ENCODE peak calls at places on chromosomes 6 and 20, in five cellular contexts. W is epithelial cell of esophagus, J is neural crest cell, S is WTC11, L is upper lobe of left lung. Z is an unnamed sample.

GRCh38 chr20:5691918-5692618 is 58.1 kb upstream of the SHLD1 start:
- DNase-seq in W (no peak), J (no peak), S (no peak), L (no peak), Z (no peak)

GRCh38 chr6:19723533-19723932 is 113.6 kb upstream of the ID4 start:
- DNase-seq in W (peak), J (no peak), S (no peak), L (no peak), Z (no peak)

GRCh38 chr6:160919713-160920112 is 71.9 kb upstream of the MAP3K4 start:
- DNase-seq in W (peak), J (no peak), S (no peak), L (peak), Z (no peak)

GRCh38 chr20:62219101-62219991 is 732 bp downstream of the HRH3 start:
- DNase-seq in W (no peak), J (no peak), S (peak), L (no peak), Z (no peak)

GRCh38 chr6:47083586-47084047 is 41.5 kb upstream of the ADGRF1 start:
- DNase-seq in W (peak), J (no peak), S (no peak), L (peak), Z (no peak)

GRCh38 chr6:166341915-166342292 is 441 bp downstream of the SFT2D1 start:
- DNase-seq in W (peak), J (no peak), S (no peak), L (no peak), Z (no peak)

GRCh38 chr6:36817176-36817817 is 21.9 kb downstream of the CPNE5 start:
- DNase-seq in W (no peak), J (no peak), S (no peak), L (no peak), Z (no peak)

GRCh38 chr6:156963712-156964700 is 186.8 kb downstream of the ARID1B start:
- DNase-seq in W (peak), J (no peak), S (no peak), L (peak), Z (no peak)

GRCh38 chr6:11093591-11094410 is at the start of gene SMIM13:
- DNase-seq in W (peak), J (peak), S (peak), L (peak), Z (peak)
- TF ChIP-seq CTCF in W (peak), J (peak), S (peak), L (peak), Z (peak)

GRCh38 chr20:57459278-57459677 is 65.7 kb downstream of the CTCFL start:
- DNase-seq in W (no peak), J (no peak), S (no peak), L (no peak), Z (no peak)

GRCh38 chr20:57457243-57457761 is 66.1 kb downstream of the RBM38 start:
- DNase-seq in W (no peak), J (no peak), S (no peak), L (no peak), Z (no peak)

GRCh38 chr20:57460781-57461465 is 64.0 kb downstream of the CTCFL start:
- DNase-seq in W (no peak), J (no peak), S (no peak), L (no peak), Z (no peak)

GRCh38 chr20:57459897-57460663 is 64.9 kb downstream of the CTCFL start:
- DNase-seq in W (no peak), J (no peak), S (no peak), L (no peak), Z (no peak)

GRCh38 chr20:57458400-57459160 is 66.4 kb downstream of the CTCFL start:
- DNase-seq in W (no peak), J (no peak), S (no peak), L (no peak), Z (no peak)
- TF ChIP-seq CTCF in W (no peak), J (no peak), S (no peak), L (no peak), Z (no peak)

GRCh38 chr6:147776631-147777030 is 268.1 kb downstream of the SAMD5 start:
- DNase-seq in W (no peak), J (no peak), S (no peak), L (no peak), Z (no peak)
- TF ChIP-seq CTCF in W (no peak), J (no peak), S (no peak), L (no peak), Z (no peak)

DNA sequence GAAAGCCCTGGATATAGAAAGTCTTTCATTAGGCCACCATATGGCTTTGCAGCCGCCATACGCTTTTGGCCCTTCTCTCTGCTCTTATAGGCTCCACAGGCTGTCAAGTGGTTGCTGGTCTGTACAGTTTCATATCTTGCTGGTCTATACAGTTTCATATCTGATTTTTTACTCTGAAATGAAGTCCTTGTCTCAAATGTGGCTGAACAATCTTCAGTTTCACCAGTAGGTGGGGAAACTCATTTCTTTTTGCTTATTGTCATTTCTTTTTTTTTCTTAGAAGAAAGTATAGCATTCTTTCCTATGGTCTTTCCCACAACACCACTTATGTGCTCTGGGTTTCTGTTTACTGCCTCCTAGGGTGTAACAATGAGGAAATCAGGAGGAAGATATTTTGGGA is 771.4 kb upstream of the MMS22L start:
- DNase-seq in W (peak), J (no peak), S (no peak), L (no peak), Z (no peak)
- TF ChIP-seq CTCF in W (peak), J (peak), S (no peak), L (no peak), Z (peak)